ENCODE peak calls at places on chromosomes 12 and 14, in four cellular contexts. S is A549, G is HepG2, C is K562. X is an unnamed sample.

GRCh38 chr14:76773188-76773885 is 12.1 kb downstream of the VASH1 start:
- DNase-seq in G (peak), C (peak), S (peak), X (no peak)

GRCh38 chr12:65561798-65562382 is 262.4 kb upstream of the HMGA2 start:
- DNase-seq in C (no peak), G (no peak), S (no peak), X (no peak)

GRCh38 chr14:52902971-52903385 is 47.9 kb downstream of the FERMT2 start:
- DNase-seq in G (no peak), S (no peak), C (no peak), X (no peak)

GRCh38 chr12:19572920-19573558 is 133.7 kb downstream of the AEBP2 start:
- DNase-seq in C (peak), G (peak), S (no peak), X (peak)

GRCh38 chr14:30223385-30223785 is 295.7 kb upstream of the PRKD1 start:
- DNase-seq in S (peak), G (peak), C (no peak), X (no peak)

GRCh38 chr14:99241314-99242035 is 30.5 kb downstream of the BCL11B start:
- DNase-seq in G (no peak), C (no peak), S (no peak), X (no peak)

GRCh38 chr12:104057771-104058197 is 6.5 kb upstream of the HCFC2 start:
- DNase-seq in S (no peak), G (no peak), C (peak), X (no peak)

GRCh38 chr14:82528011-82528410 is 994.4 kb upstream of the SEL1L start:
- DNase-seq in C (no peak), S (no peak), G (no peak), X (no peak)

GRCh38 chr12:54231236-54231635 is 42.5 kb upstream of the SMUG1 start:
- DNase-seq in C (no peak), G (no peak), S (no peak), X (no peak)

GRCh38 chr12:24948816-24949722 is at the start of gene BCAT1:
- DNase-seq in G (peak), C (peak), S (peak), X (peak)

GRCh38 chr12:82973601-82974000 is 286.9 kb downstream of the TMTC2 start:
- DNase-seq in S (no peak), C (no peak), G (no peak), X (no peak)

GRCh38 chr12:103824845-103825244 is 16.2 kb downstream of the NT5DC3 start:
- DNase-seq in S (no peak), G (no peak), C (no peak), X (no peak)

GRCh38 chr14:101849640-101850039 is 88.1 kb downstream of the PPP2R5C start:
- DNase-seq in S (no peak), C (no peak), G (no peak), X (no peak)

GRCh38 chr14:101151226-101151929 is 247.9 kb upstream of the RTL1 start:
- DNase-seq in C (no peak), G (no peak), S (peak), X (no peak)

GRCh38 chr14:100862277-100862676 is 36.4 kb downstream of the MEG3 start:
- DNase-seq in G (no peak), C (peak), S (no peak), X (no peak)

GRCh38 chr12:48956279-48957140 is 777 bp downstream of the ARF3 start:
- DNase-seq in S (peak), G (peak), C (peak), X (peak)

GRCh38 chr14:42002139-42002538 is 395.5 kb downstream of the LRFN5 start:
- DNase-seq in C (no peak), S (no peak), G (no peak), X (no peak)

GRCh38 chr12:111636209-111636928 is 37.3 kb upstream of the ATXN2 start:
- DNase-seq in C (peak), S (no peak), G (peak), X (peak)

GRCh38 chr12:109027767-109028166 is 6.9 kb upstream of the SVOP start:
- DNase-seq in S (no peak), C (no peak), G (no peak), X (no peak)

GRCh38 chr12:2267624-2268477 is 215.1 kb downstream of the CACNA1C start:
- DNase-seq in C (no peak), G (no peak), S (no peak), X (peak)

GRCh38 chr12:106417926-106418910 is 60.7 kb downstream of the POLR3B start:
- DNase-seq in C (no peak), S (no peak), G (peak), X (no peak)

GRCh38 chr12:103469716-103470115 is 26.1 kb downstream of the C12orf42 start:
- DNase-seq in C (no peak), S (no peak), G (no peak), X (no peak)

GRCh38 chr14:92224348-92224954 is 98.5 kb upstream of the SLC24A4 start:
- DNase-seq in S (no peak), C (no peak), G (no peak), X (no peak)

GRCh38 chr12:124774054-124774461 is 89.6 kb downstream of the SCARB1 start:
- DNase-seq in G (no peak), S (no peak), C (no peak), X (no peak)

GRCh38 chr12:90111646-90112565 is 403.3 kb upstream of the ATP2B1 start:
- DNase-seq in G (no peak), C (no peak), S (no peak), X (no peak)

GRCh38 chr14:58865520-58866281 is 227.9 kb downstream of the DACT1 start:
- DNase-seq in S (no peak), C (no peak), G (no peak), X (no peak)

GRCh38 chr14:68824517-68825347 is 31.9 kb upstream of the ZFP36L1 start:
- DNase-seq in S (peak), C (peak), G (peak), X (peak)

GRCh38 chr12:125633686-125634085 is 568.5 kb downstream of the AACS start:
- DNase-seq in C (no peak), G (no peak), S (no peak), X (no peak)

GRCh38 chr12:85775071-85775470 is 61.1 kb downstream of the RASSF9 start:
- DNase-seq in C (no peak), G (no peak), S (no peak), X (no peak)

GRCh38 chr12:101783150-101783549 is 43.9 kb upstream of the SYCP3 start:
- DNase-seq in C (no peak), S (no peak), G (no peak), X (no peak)

GRCh38 chr12:101785671-101786070 is 45.1 kb downstream of the GNPTAB start:
- DNase-seq in S (no peak), C (no peak), G (no peak), X (no peak)

GRCh38 chr12:101784376-101784775 is 45.1 kb upstream of the SYCP3 start:
- DNase-seq in G (no peak), S (no peak), C (no peak), X (no peak)

GRCh38 chr12:101782544-101782855 is 43.2 kb upstream of the SYCP3 start:
- DNase-seq in G (no peak), S (no peak), C (no peak), X (no peak)

DNA sequence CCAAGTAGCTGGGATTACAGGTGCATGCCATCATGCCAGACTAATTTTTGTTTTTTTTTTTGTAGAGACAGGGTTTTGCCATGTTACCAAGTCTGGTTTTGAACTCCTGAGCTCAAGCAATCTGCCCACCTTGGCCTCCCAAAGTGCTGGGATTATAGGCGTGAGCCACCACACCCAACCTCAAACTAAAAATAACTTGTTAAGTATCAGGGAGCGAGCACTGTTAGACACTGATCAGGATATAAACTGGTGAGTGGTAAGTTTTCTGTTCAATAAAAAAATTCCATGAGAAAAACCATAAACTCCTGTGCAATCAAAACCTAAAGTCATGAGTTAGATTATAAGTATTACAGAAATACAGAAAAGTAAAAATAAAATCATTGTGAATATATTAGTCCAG is 44.6 kb upstream of the SYCP3 start:
- DNase-seq in S (no peak), C (no peak), G (no peak), X (no peak)
- TF ChIP-seq HMGXB4 in S (no peak), C (no peak), G (no peak), X (no peak)

GRCh38 chr12:79302171-79302841 is 388.5 kb downstream of the PAWR start:
- DNase-seq in S (no peak), C (no peak), G (no peak), X (no peak)

GRCh38 chr12:79298511-79298910 is 392.3 kb downstream of the PAWR start:
- DNase-seq in C (no peak), G (no peak), S (no peak), X (no peak)

GRCh38 chr12:79299447-79300198 is 391.1 kb downstream of the PAWR start:
- DNase-seq in C (no peak), S (no peak), G (peak), X (no peak)

GRCh38 chr12:79301181-79301580 is 389.6 kb downstream of the PAWR start:
- DNase-seq in C (no peak), S (no peak), G (no peak), X (no peak)

DNA sequence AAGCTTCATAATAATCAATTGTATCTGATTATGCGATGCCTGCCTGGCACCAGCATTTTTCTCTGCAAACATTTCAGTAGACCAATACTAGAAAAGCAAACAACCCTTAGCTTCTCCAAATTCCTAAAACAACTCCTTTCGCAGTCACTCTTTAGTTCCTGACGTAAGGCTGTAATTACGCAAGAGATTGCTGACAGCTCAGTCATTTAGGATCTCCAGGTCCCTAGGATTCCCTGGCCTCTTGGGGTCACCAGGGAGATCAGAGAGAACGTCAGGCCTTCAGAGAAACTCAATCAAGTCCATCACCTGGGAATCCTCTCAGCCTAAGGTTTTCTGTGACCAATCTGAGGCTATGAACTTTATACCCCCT is 390.6 kb downstream of the PAWR start:
- DNase-seq in G (peak), S (peak), C (no peak), X (no peak)
- TF ChIP-seq HMGXB4 in G (no peak), S (no peak), C (no peak), X (no peak)

GRCh38 chr12:132259364-132259871 is 70.0 kb downstream of the GALNT9 start:
- DNase-seq in G (no peak), C (peak), S (no peak), X (no peak)
- TF ChIP-seq HMGXB4 in G (no peak), C (no peak), S (no peak), X (no peak)

GRCh38 chr12:32755051-32755653 is 545 bp downstream of the YARS2 start:
- DNase-seq in G (peak), C (peak), S (peak), X (peak)
- TF ChIP-seq HMGXB4 in G (peak), C (peak), S (no peak), X (peak)

GRCh38 chr12:57825451-57825850 is 6.9 kb upstream of the AVIL start:
- DNase-seq in G (no peak), S (no peak), C (no peak), X (no peak)

GRCh38 chr12:57822392-57823130 is 4.0 kb upstream of the AVIL start:
- DNase-seq in C (no peak), G (no peak), S (no peak), X (no peak)

GRCh38 chr12:57823908-57824640 is 5.5 kb upstream of the AVIL start:
- DNase-seq in G (no peak), S (no peak), C (no peak), X (no peak)

GRCh38 chr12:57823131-57823907 is 4.8 kb upstream of the AVIL start:
- DNase-seq in G (no peak), C (no peak), S (no peak), X (no peak)

GRCh38 chr12:57821474-57822214 is 3.1 kb upstream of the AVIL start:
- DNase-seq in C (no peak), S (no peak), G (no peak), X (no peak)
- TF ChIP-seq HMGXB4 in C (no peak), S (no peak), G (no peak), X (no peak)

X was measured in WTC11.